ENCODE peak calls at places on chromosomes 7 and 10, in eight cellular contexts. D is HCT116; W is CD4-positive, alpha-beta T cell; L is A549; U is CD8-positive, alpha-beta T cell; Y is AG09319; A is cardiac muscle cell; N is kidney epithelial cell. Q is an unnamed sample.

GRCh38 chr10:82558208-82558607 is 683.2 kb downstream of the NRG3 start:
- DNase-seq in A (peak; percentile 2), L (no peak), D (no peak), Y (no peak), U (no peak), W (no peak), N (no peak), Q (no peak)

GRCh38 chr10:77152256-77152655 is 485.4 kb downstream of the KCNMA1 start:
- DNase-seq in L (no peak), W (no peak), N (no peak), D (no peak), A (no peak), U (no peak), Y (no peak), Q (no peak)

GRCh38 chr10:95809370-95810197 is 53.6 kb downstream of the ENTPD1 start:
- DNase-seq in L (no peak), A (no peak), D (no peak), Y (no peak), U (no peak), W (no peak), N (no peak), Q (no peak)

GRCh38 chr7:133958822-133959221 is 168.3 kb upstream of the LRGUK start:
- DNase-seq in D (no peak), U (no peak), Y (no peak), A (no peak), W (no peak), L (no peak), N (no peak), Q (no peak)

GRCh38 chr7:24979470-24979862 is 512 bp downstream of the OSBPL3 start:
- DNase-seq in N (no peak), A (peak; percentile 68), D (no peak), Y (no peak), L (peak; percentile 63), W (peak; percentile 76), U (peak; percentile 76), Q (peak; percentile 64)

GRCh38 chr7:81769891-81770818 is at the start of gene HGF:
- DNase-seq in N (no peak), A (peak; percentile 95), W (no peak), Y (peak; percentile 54), U (no peak), L (no peak), D (no peak), Q (no peak)

GRCh38 chr10:79339266-79339665 is 8.0 kb upstream of the PPIF start:
- DNase-seq in D (no peak), W (no peak), U (no peak), L (no peak), A (no peak), Y (no peak), N (no peak), Q (no peak)

GRCh38 chr10:72162978-72163377 is 52.8 kb upstream of the ANAPC16 start:
- DNase-seq in L (no peak), Y (peak; percentile 63), U (no peak), W (no peak), N (no peak), A (peak; percentile 60), D (no peak), Q (no peak)

GRCh38 chr10:132434405-132435005 is 37.5 kb downstream of the PWWP2B start:
- DNase-seq in U (peak; percentile 47), N (no peak), L (no peak), D (no peak), Y (no peak), W (peak; percentile 55), A (no peak), Q (no peak)

GRCh38 chr10:27240891-27241639 is 468 bp upstream of the ACBD5 start:
- DNase-seq in A (no peak), Y (no peak), U (no peak), N (no peak), W (no peak), L (no peak), D (no peak), Q (no peak)

GRCh38 chr7:67618569-67619543 is 622.2 kb downstream of the TYW1 start:
- DNase-seq in U (no peak), A (peak; percentile 17), Y (no peak), D (no peak), L (no peak), N (no peak), W (no peak), Q (no peak)

DNA sequence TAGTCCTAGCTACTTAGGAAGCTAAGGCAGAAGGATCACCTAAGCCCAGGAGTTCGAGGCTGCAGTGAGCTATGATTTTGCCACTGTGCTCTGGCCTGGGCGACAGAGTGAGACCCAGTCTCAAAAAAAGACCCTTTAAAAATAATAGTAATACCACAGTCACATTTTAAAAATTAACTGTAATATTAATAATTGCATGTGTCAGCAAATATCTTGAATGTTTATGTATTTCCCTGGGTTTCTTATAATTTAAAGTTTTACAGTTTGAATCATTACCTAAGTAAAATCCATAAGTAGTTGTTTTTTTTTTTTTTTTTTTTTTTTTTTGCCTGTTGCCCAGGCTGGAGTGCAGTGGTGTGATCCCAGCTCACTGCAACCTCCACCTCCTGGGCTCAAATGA is 69.2 kb downstream of the LYZL2 start:
- DNase-seq in N (no peak), L (no peak), U (no peak), A (no peak), Y (no peak), W (no peak), D (no peak), Q (no peak)
- TF ChIP-seq CTCF in N (no peak), L (no peak), U (no peak), A (no peak), Y (no peak), W (no peak), D (no peak), Q (no peak)

GRCh38 chr10:43687373-43687772 is 38.7 kb upstream of the ZNF32 start:
- DNase-seq in N (no peak), W (no peak), L (no peak), Y (no peak), A (no peak), D (no peak), U (no peak), Q (no peak)

GRCh38 chr10:43685744-43686143 is 37.1 kb upstream of the ZNF32 start:
- DNase-seq in N (no peak), Y (no peak), D (no peak), A (peak; percentile 48), W (no peak), U (no peak), L (no peak), Q (no peak)

GRCh38 chr10:43684198-43684559 is 35.5 kb upstream of the ZNF32 start:
- DNase-seq in D (no peak), A (no peak), W (no peak), U (no peak), Y (no peak), L (no peak), N (no peak), Q (no peak)

GRCh38 chr10:43688348-43688892 is 39.7 kb upstream of the ZNF32 start:
- DNase-seq in D (no peak), U (no peak), L (no peak), A (no peak), N (no peak), Y (no peak), W (no peak), Q (no peak)

DNA sequence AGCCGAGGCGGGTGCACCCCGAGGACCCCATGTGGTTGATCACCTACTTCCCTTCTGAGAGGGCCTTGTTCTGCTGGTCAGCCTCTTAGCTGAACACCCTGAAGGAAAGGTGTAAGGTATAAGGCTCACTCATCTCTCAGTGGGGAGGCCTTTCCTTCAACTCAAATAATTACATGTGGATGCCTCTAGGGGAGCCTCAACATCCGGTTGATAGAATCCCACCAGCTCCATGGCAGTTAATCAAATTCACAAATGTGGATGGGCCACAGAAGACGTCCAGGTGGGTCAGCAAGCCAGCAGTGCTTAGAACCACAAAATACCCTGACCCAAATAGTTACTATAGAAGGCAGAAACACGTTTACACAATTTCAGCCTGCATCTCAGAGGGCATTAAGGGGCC is 37.7 kb upstream of the ZNF32 start:
- DNase-seq in A (no peak), L (no peak), W (no peak), Y (no peak), D (no peak), N (no peak), U (no peak), Q (no peak)
- TF ChIP-seq CTCF in A (peak; percentile 14), L (no peak), W (no peak), Y (no peak), D (peak; percentile 16), N (peak; percentile 4), U (no peak), Q (peak; percentile 31)

GRCh38 chr10:16817125-16818019 is at the start of gene RSU1:
- DNase-seq in Y (peak; percentile 100), D (peak; percentile 98), N (peak; percentile 99), L (peak; percentile 98), A (peak; percentile 100), W (peak; percentile 99), U (peak; percentile 100), Q (peak; percentile 99)
- TF ChIP-seq CTCF in Y (no peak), D (no peak), N (no peak), L (no peak), A (no peak), W (no peak), U (no peak), Q (no peak)

GRCh38 chr10:68231106-68231901 is 609 bp downstream of the ATOH7 start:
- DNase-seq in Y (no peak), D (peak; percentile 45), A (peak; percentile 79), U (peak; percentile 1), W (no peak), L (peak; percentile 92), N (no peak), Q (peak; percentile 67)
- TF ChIP-seq CTCF in Y (peak; percentile 32), D (no peak), A (peak; percentile 26), U (no peak), W (no peak), L (peak; percentile 38), N (no peak), Q (peak; percentile 40)

DNA sequence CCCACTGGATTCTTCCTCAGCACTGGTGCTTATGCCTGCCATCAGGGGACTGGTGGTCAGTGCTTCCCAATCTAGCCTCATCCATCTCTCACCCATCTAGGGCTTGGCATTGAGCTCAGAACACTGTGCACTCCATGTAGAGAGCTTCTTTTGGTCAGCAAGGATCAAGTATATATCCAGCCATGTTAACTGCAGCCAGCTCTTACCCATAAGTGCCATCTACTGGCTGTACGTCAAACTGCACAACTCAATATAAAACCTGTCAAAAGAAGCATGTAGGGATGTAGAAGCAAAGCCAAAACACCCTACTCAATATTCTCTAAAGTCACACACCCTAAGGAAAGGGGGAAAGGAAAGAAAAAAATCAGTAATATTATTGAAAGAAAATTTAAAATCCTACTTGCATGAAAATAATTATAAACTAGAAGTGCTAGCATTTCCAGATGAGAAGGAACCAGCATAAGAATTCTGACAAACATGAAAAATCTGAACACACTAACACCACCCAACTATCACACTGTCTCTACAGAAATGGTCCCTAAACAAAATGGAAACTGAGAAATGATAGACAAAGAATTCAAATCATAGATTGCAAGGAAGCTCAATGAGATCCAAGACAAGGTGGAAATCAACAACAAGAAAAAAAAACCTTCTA is 531.1 kb upstream of the STEAP1 start:
- DNase-seq in D (peak; percentile 23), U (no peak), A (peak; percentile 49), L (peak; percentile 1), N (peak; percentile 10), Y (peak; percentile 5), W (no peak), Q (no peak)
- TF ChIP-seq CTCF in D (peak; percentile 71), U (peak; percentile 61), A (peak; percentile 72), L (peak; percentile 30), N (peak; percentile 73), Y (peak; percentile 76), W (peak; percentile 67), Q (peak; percentile 81)

GRCh38 chr10:34092891-34093290 is 722.2 kb downstream of the PARD3 start:
- DNase-seq in D (no peak), A (no peak), L (no peak), U (no peak), Y (no peak), N (no peak), W (no peak), Q (no peak)
- TF ChIP-seq CTCF in D (no peak), A (no peak), L (no peak), U (no peak), Y (no peak), N (no peak), W (no peak), Q (no peak)